ENCODE peak calls at places on chromosomes 3 and 15, in seven cellular contexts. S is BJ; W is colonic mucosa; R is CD8-positive, alpha-beta T cell; V is tibial nerve; F is GM12878; J is transverse colon. L is an unnamed sample.

GRCh38 chr3:26621891-26622633 is 510 bp upstream of the LRRC3B start:
- DNase-seq in W (no peak), J (no peak), F (no peak), R (no peak), V (no peak), S (no peak), L (no peak)

GRCh38 chr3:115072265-115073008 is 74.7 kb downstream of the ZBTB20 start:
- DNase-seq in F (no peak), S (peak; percentile 39), V (no peak), W (no peak), R (no peak), J (no peak), L (no peak)

GRCh38 chr3:171176244-171176925 is 149.9 kb upstream of the SLC2A2 start:
- DNase-seq in R (no peak), J (no peak), F (no peak), W (no peak), S (no peak), V (no peak), L (no peak)

GRCh38 chr3:6799264-6799915 is 61.5 kb upstream of the GRM7 start:
- DNase-seq in R (no peak), W (peak; percentile 62), F (no peak), V (peak; percentile 8), J (peak; percentile 50), S (no peak), L (peak; percentile 75)

GRCh38 chr15:45948226-45948625 is 313.4 kb downstream of the SQOR start:
- DNase-seq in R (no peak), S (no peak), V (no peak), J (no peak), W (no peak), F (no peak), L (no peak)

GRCh38 chr3:103085465-103085864 is 650.6 kb downstream of the ZPLD1 start:
- DNase-seq in J (no peak), S (no peak), F (peak; percentile 7), R (no peak), W (no peak), V (no peak), L (no peak)

GRCh38 chr3:55458398-55458797 is 28.7 kb downstream of the WNT5A start:
- DNase-seq in S (no peak), F (no peak), J (no peak), V (no peak), W (no peak), R (no peak), L (no peak)

GRCh38 chr3:139434764-139435291 is 41.5 kb downstream of the RBP2 start:
- DNase-seq in S (peak; percentile 33), J (no peak), R (no peak), V (peak; percentile 16), F (no peak), W (no peak), L (no peak)

GRCh38 chr3:28286595-28286994 is 45.2 kb downstream of the CMC1 start:
- DNase-seq in V (no peak), W (no peak), J (no peak), R (no peak), S (no peak), F (peak; percentile 8), L (peak; percentile 41)

GRCh38 chr3:128316456-128316855 is 150.2 kb downstream of the DNAJB8 start:
- DNase-seq in R (peak; percentile 59), S (no peak), W (peak; percentile 21), F (no peak), V (no peak), J (no peak), L (no peak)

GRCh38 chr3:30751610-30752299 is 142.7 kb downstream of the GADL1 start:
- DNase-seq in V (peak; percentile 31), R (peak; percentile 36), F (peak; percentile 11), J (peak; percentile 22), S (no peak), W (peak; percentile 45), L (peak; percentile 55)

GRCh38 chr3:120649735-120650705 is 32.0 kb downstream of the HGD start:
- DNase-seq in W (no peak), S (no peak), V (no peak), R (no peak), J (no peak), F (no peak), L (no peak)

GRCh38 chr15:44710236-44711088 is 661 bp downstream of the PATL2 start:
- DNase-seq in V (peak; percentile 48), W (peak; percentile 59), R (no peak), S (no peak), F (peak; percentile 69), J (peak; percentile 63), L (peak; percentile 76)

GRCh38 chr3:188049890-188050530 is 103.9 kb upstream of the LPP start:
- DNase-seq in S (no peak), W (no peak), V (no peak), J (peak; percentile 16), R (peak; percentile 21), F (no peak), L (peak; percentile 74)

GRCh38 chr3:185715091-185715490 is 109.8 kb downstream of the IGF2BP2 start:
- DNase-seq in F (no peak), V (no peak), W (no peak), J (peak; percentile 17), S (no peak), R (no peak), L (no peak)

GRCh38 chr15:83999396-84000120 is 236.0 kb upstream of the GOLGA6L4 start:
- DNase-seq in V (no peak), R (no peak), F (no peak), S (no peak), W (no peak), J (no peak), L (no peak)

GRCh38 chr3:60935709-60936108 is 315.5 kb downstream of the FHIT start:
- DNase-seq in S (peak; percentile 28), R (no peak), W (no peak), J (no peak), F (no peak), V (no peak), L (no peak)

GRCh38 chr3:195715134-195715533 is 5.6 kb upstream of the MUC20 start:
- DNase-seq in S (no peak), J (no peak), V (no peak), W (no peak), R (no peak), F (no peak), L (no peak)

GRCh38 chr3:32257042-32257441 is 18.6 kb downstream of the CMTM8 start:
- DNase-seq in F (no peak), S (no peak), R (no peak), W (no peak), V (no peak), J (no peak), L (no peak)

GRCh38 chr15:73388256-73388781 is 19.6 kb upstream of the HCN4 start:
- DNase-seq in J (no peak), F (no peak), V (no peak), S (peak; percentile 8), R (no peak), W (no peak), L (no peak)

GRCh38 chr15:70799667-70800450 is 36.5 kb upstream of the UACA start:
- DNase-seq in W (no peak), V (peak; percentile 66), R (no peak), F (no peak), S (peak; percentile 97), J (no peak), L (no peak)

GRCh38 chr3:138260636-138261035 is 69.0 kb downstream of the NME9 start:
- DNase-seq in F (no peak), R (no peak), J (no peak), S (no peak), V (no peak), W (no peak), L (no peak)

GRCh38 chr3:138265745-138266144 is 63.9 kb downstream of the NME9 start:
- DNase-seq in J (no peak), R (no peak), F (no peak), S (no peak), V (no peak), W (no peak), L (no peak)

GRCh38 chr3:138267083-138267482 is 62.6 kb downstream of the NME9 start:
- DNase-seq in W (no peak), J (no peak), F (no peak), V (no peak), R (no peak), S (no peak), L (no peak)

GRCh38 chr3:138259126-138259525 is 70.5 kb downstream of the NME9 start:
- DNase-seq in S (no peak), R (no peak), J (no peak), W (no peak), F (no peak), V (no peak), L (no peak)

GRCh38 chr3:138263104-138263503 is 66.5 kb downstream of the NME9 start:
- DNase-seq in S (no peak), W (no peak), J (no peak), F (no peak), R (no peak), V (no peak), L (no peak)
- TF ChIP-seq CTCF in S (no peak), W (no peak), J (no peak), F (no peak), R (no peak), V (no peak), L (peak; percentile 58)

GRCh38 chr15:42974202-42974862 is 53.8 kb upstream of the TTBK2 start:
- DNase-seq in R (no peak), J (no peak), S (no peak), W (no peak), F (no peak), V (no peak), L (no peak)
- H3K36me3 ChIP-seq in R (peaks cover 24% of the 10 kb centered on the region), J (peaks cover 23% of the 10 kb centered on the region), S (peaks cover 11% of the 10 kb centered on the region), W (no peaks in the 10 kb centered on the region), F (peaks cover 8% of the 10 kb centered on the region), V (no peaks in the 10 kb centered on the region), L (peaks cover 86% of the 10 kb centered on the region)

GRCh38 chr3:38250198-38250597 is 15.4 kb upstream of the SLC22A13 start:
- DNase-seq in R (no peak), F (no peak), S (no peak), W (no peak), J (no peak), V (no peak), L (no peak)
- TF ChIP-seq CTCF in R (no peak), F (no peak), S (no peak), W (no peak), J (no peak), V (no peak), L (no peak)

GRCh38 chr15:59678620-59679019 is 10.5 kb downstream of the BNIP2 start:
- DNase-seq in F (no peak), W (no peak), R (no peak), J (no peak), S (no peak), V (no peak), L (no peak)

GRCh38 chr15:59680870-59681269 is 8.2 kb downstream of the BNIP2 start:
- DNase-seq in R (no peak), J (no peak), F (no peak), S (no peak), V (no peak), W (no peak), L (no peak)

GRCh38 chr15:59678171-59678570 is 10.9 kb downstream of the BNIP2 start:
- DNase-seq in J (no peak), F (no peak), S (no peak), V (no peak), W (no peak), R (no peak), L (no peak)

GRCh38 chr15:59676565-59676964 is 12.6 kb downstream of the BNIP2 start:
- DNase-seq in W (no peak), R (no peak), S (no peak), V (no peak), F (no peak), J (no peak), L (no peak)

DNA sequence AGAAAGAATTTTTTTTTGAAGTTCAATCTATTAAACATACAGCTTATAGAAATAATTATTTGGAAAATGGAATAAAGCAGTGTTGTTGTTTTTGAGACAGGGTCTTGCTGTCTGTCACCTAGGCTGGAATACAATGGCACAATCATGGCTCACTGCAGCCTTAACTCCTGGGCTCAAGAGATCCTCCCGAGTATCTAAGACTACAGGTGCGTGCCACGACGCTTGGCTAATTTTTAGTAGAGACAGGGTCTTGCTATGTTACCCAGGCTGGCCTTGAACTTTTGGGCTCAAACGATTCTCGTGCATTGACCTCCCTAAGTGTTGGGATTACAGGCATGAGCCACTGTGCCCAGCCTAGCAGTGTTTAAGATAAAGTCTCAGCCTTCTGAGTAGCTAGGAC is 8.8 kb downstream of the BNIP2 start:
- DNase-seq in S (no peak), R (no peak), J (no peak), V (no peak), W (no peak), F (no peak), L (no peak)
- H3K36me3 ChIP-seq in S (peaks cover 13% of the 10 kb centered on the region), R (peaks cover 49% of the 10 kb centered on the region), J (peaks cover 56% of the 10 kb centered on the region), V (peaks cover 2% of the 10 kb centered on the region), W (peaks cover 11% of the 10 kb centered on the region), F (peaks cover 30% of the 10 kb centered on the region), L (peaks cover 100% of the 10 kb centered on the region)

L was measured in OCI-LY7.